ENCODE peak calls at places on chromosomes 2 and 18, in seven cellular contexts. L, E, F, H, X, W and G are unnamed samples.

GRCh38 chr18:48961547-48961946 is 10.8 kb upstream of the SMAD7 start:
- DNase-seq in L (no peak), E (no peak), F (peak; percentile 1), H (no peak), X (no peak), W (no peak), G (no peak)

GRCh38 chr2:98697651-98698337 is 33.1 kb downstream of the MGAT4A start:
- DNase-seq in L (peak; percentile 24), E (no peak), F (no peak), H (no peak), X (no peak), W (no peak), G (no peak)

GRCh38 chr2:185857676-185858075 is 119.1 kb downstream of the FSIP2 start:
- DNase-seq in L (no peak), E (no peak), F (no peak), H (no peak), X (no peak), W (no peak), G (no peak)

GRCh38 chr2:27844821-27845255 is 45.3 kb downstream of the RBKS start:
- DNase-seq in L (no peak), E (no peak), F (no peak), H (no peak), X (no peak), W (no peak), G (no peak)

GRCh38 chr2:26971911-26972786 is 1.7 kb downstream of the MAPRE3 start:
- DNase-seq in L (no peak), E (no peak), F (no peak), H (no peak), X (peak; percentile 36), W (peak; percentile 49), G (no peak)

GRCh38 chr2:180061085-180061484 is 54.0 kb upstream of the CWC22 start:
- DNase-seq in L (no peak), E (no peak), F (no peak), H (no peak), X (no peak), W (no peak), G (no peak)

GRCh38 chr2:160247295-160247694 is 47.2 kb upstream of the ITGB6 start:
- DNase-seq in L (no peak), E (no peak), F (no peak), H (no peak), X (no peak), W (no peak), G (no peak)

GRCh38 chr2:239642406-239643004 is 241.7 kb upstream of the HDAC4 start:
- DNase-seq in L (no peak), E (no peak), F (no peak), H (no peak), X (no peak), W (no peak), G (no peak)

GRCh38 chr2:117856415-117857210 is 42.1 kb downstream of the DDX18 start:
- DNase-seq in L (no peak), E (peak; percentile 15), F (no peak), H (peak; percentile 67), X (no peak), W (no peak), G (no peak)

GRCh38 chr2:3211256-3211970 is 166.2 kb downstream of the EIPR1 start:
- DNase-seq in L (no peak), E (no peak), F (no peak), H (no peak), X (no peak), W (no peak), G (no peak)

GRCh38 chr2:200702044-200702443 is 109.7 kb upstream of the BZW1 start:
- DNase-seq in L (no peak), E (no peak), F (no peak), H (no peak), X (no peak), W (no peak), G (no peak)

GRCh38 chr2:200702646-200703118 is 109.0 kb upstream of the BZW1 start:
- DNase-seq in L (no peak), E (no peak), F (no peak), H (peak; percentile 80), X (no peak), W (no peak), G (no peak)

GRCh38 chr2:200703926-200704637 is 107.6 kb upstream of the BZW1 start:
- DNase-seq in L (no peak), E (no peak), F (no peak), H (no peak), X (no peak), W (no peak), G (no peak)

GRCh38 chr2:200705305-200705985 is 106.3 kb upstream of the BZW1 start:
- DNase-seq in L (no peak), E (no peak), F (no peak), H (peak; percentile 30), X (no peak), W (no peak), G (no peak)

DNA sequence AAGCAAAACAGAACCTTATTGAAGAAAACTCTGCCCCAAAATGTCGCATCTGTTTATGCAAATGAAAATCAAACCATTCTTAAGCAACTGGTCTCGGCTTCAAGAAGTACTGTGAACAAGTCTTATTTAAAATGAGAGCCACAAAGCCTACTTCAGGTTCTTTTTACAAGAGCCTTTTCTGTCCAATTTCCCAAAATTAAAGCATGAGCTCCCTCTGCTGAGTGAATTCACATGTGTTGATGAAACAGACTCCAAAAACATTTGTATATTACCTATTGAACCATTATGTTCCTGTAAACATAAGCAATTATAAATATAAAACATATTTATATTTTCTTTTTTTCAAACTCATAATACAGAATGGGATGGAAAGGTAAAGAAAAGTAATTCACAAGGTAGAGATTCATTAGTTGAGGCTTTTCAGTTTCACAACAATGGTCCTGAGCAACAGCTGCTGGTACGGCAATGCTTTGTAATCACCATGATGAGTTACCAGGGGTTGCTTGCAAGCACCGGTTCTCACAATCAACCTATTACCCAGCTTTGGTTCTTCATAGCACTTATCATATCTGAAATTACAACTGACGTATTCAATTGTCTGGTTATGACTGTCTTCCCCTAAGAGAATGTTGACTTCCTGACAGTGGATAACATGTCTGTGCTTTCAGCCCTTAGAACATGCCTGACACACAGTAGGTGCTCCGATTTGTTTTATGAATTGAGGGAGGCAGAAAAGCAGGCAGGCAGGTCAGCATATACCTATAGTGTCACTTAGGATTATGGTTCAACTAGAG is 108.4 kb upstream of the BZW1 start:
- DNase-seq in L (no peak), E (peak; percentile 68), F (no peak), H (peak; percentile 77), X (no peak), W (no peak), G (no peak)
- TF ChIP-seq POLR2AphosphoS5 in L (no peak), E (no peak), F (no peak), H (no peak), X (no peak), W (no peak), G (no peak)

GRCh38 chr2:71453404-71454220 is at the start of gene DYSF:
- DNase-seq in L (peak; percentile 20), E (no peak), F (peak; percentile 93), H (no peak), X (peak; percentile 76), W (peak; percentile 47), G (no peak)
- TF ChIP-seq POLR2A in L (no peak), E (no peak), F (no peak), H (no peak), X (no peak), W (no peak), G (no peak)

GRCh38 chr18:67428148-67428547 is 88.4 kb downstream of the DSEL start:
- DNase-seq in L (no peak), E (no peak), F (no peak), H (no peak), X (no peak), W (no peak), G (no peak)

GRCh38 chr18:67425724-67426123 is 90.8 kb downstream of the DSEL start:
- DNase-seq in L (no peak), E (no peak), F (no peak), H (no peak), X (no peak), W (no peak), G (no peak)

GRCh38 chr18:67432806-67433205 is 83.7 kb downstream of the DSEL start:
- DNase-seq in L (no peak), E (no peak), F (no peak), H (no peak), X (no peak), W (no peak), G (no peak)

GRCh38 chr18:67426477-67426876 is 90.0 kb downstream of the DSEL start:
- DNase-seq in L (no peak), E (no peak), F (no peak), H (no peak), X (no peak), W (no peak), G (no peak)

GRCh38 chr18:67428805-67429204 is 87.7 kb downstream of the DSEL start:
- DNase-seq in L (no peak), E (no peak), F (no peak), H (no peak), X (no peak), W (no peak), G (no peak)
- TF ChIP-seq POLR2AphosphoS5 in L (no peak), E (no peak), F (no peak), H (no peak), X (no peak), W (no peak), G (no peak)

GRCh38 chr2:170928036-170928823 is 823 bp upstream of the GORASP2 start:
- DNase-seq in L (no peak), E (no peak), F (peak; percentile 79), H (peak; percentile 81), X (no peak), W (no peak), G (no peak)

GRCh38 chr2:170930132-170931109 is 1.4 kb downstream of the GORASP2 start:
- DNase-seq in L (peak; percentile 20), E (peak; percentile 59), F (peak; percentile 83), H (peak; percentile 82), X (peak; percentile 33), W (no peak), G (peak; percentile 33)

GRCh38 chr2:170929686-170930050 is 615 bp downstream of the GORASP2 start:
- DNase-seq in L (peak; percentile 68), E (no peak), F (peak; percentile 93), H (peak; percentile 67), X (peak; percentile 74), W (peak; percentile 74), G (no peak)

GRCh38 chr2:170926743-170927297 is 2.2 kb upstream of the GORASP2 start:
- DNase-seq in L (no peak), E (no peak), F (no peak), H (no peak), X (no peak), W (no peak), G (no peak)

DNA sequence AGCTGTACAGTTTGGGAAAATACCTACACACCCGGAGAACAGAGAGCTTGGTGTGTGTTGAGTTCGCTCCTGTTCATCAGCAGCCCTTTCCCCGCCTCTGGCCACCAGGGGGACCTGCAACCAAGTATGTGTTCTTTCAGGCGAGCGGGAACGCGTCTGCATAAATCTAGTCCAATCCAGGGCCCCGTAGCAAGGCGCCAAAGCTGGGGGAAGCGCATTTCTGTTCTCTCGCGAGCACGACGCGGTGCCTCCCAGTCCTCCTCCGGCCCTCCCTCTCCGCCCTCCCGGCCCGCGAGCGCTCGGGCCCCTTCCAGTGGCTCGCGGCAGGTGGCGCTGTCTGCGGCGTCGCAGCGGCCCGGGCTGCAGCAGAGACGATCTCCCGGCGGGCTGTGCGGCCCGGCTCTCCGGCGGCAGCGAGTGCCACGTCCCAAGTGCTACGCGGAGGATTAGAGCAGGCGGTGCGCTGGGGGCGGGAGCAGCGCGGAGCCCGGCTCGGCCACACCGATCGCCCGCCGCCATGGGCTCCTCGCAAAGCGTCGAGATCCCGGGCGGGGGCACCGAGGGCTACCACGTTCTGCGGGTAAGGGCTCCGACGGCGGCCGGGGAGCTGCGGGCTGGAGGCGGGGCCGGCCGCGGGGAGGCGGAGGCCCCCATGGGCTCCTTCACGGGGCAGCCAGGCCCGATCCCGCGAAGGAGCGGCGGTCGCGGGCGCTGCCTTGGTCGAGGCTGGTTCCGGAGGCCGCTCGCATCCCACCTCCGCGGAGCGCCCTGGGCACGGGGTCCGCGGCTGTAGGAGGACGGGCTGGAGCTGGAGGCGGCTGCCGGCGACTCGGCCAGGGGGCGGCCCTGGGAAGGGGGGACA is at the start of gene GORASP2:
- DNase-seq in L (peak; percentile 98), E (peak; percentile 99), F (peak; percentile 100), H (peak; percentile 100), X (peak; percentile 99), W (peak; percentile 99), G (peak; percentile 89)
- TF ChIP-seq POLR2A in L (peak; percentile 90), E (peak; percentile 71), F (peak; percentile 60), H (peak; percentile 90), X (peak; percentile 82), W (no peak), G (peak; percentile 95)